ENCODE peak calls at places on chromosomes 1 and 21, in five cellular contexts. One of them, this sample, is unnamed.

GRCh38 chr1:91755176-91755575 is 130.8 kb downstream of the TGFBR3 start:
- DNase-seq in RWPE2: no peak
- DNase-seq in DND-41: no peak
- DNase-seq in tibial nerve: peak
- DNase-seq in fibroblast of lung: no peak
- DNase-seq in this sample: peak

GRCh38 chr1:52238474-52238873 is 96.6 kb downstream of the ZFYVE9 start:
- DNase-seq in RWPE2: no peak
- DNase-seq in DND-41: no peak
- DNase-seq in tibial nerve: no peak
- DNase-seq in fibroblast of lung: peak
- DNase-seq in this sample: peak

GRCh38 chr1:43779266-43779665 is 71.9 kb downstream of the ST3GAL3 start:
- DNase-seq in RWPE2: no peak
- DNase-seq in DND-41: no peak
- DNase-seq in tibial nerve: no peak
- DNase-seq in fibroblast of lung: no peak
- DNase-seq in this sample: no peak

GRCh38 chr1:90387825-90388224 is 329.3 kb downstream of the BARHL2 start:
- DNase-seq in RWPE2: no peak
- DNase-seq in DND-41: no peak
- DNase-seq in tibial nerve: peak
- DNase-seq in fibroblast of lung: no peak
- DNase-seq in this sample: no peak

GRCh38 chr1:213569816-213570150 is 418.0 kb upstream of the PROX1 start:
- DNase-seq in RWPE2: no peak
- DNase-seq in DND-41: no peak
- DNase-seq in tibial nerve: no peak
- DNase-seq in fibroblast of lung: no peak
- DNase-seq in this sample: no peak

GRCh38 chr1:214004014-214004413 is 16.2 kb downstream of the PROX1 start:
- DNase-seq in RWPE2: no peak
- DNase-seq in DND-41: no peak
- DNase-seq in tibial nerve: no peak
- DNase-seq in fibroblast of lung: no peak
- DNase-seq in this sample: no peak

GRCh38 chr1:169610110-169610509 is 19.8 kb downstream of the SELP start:
- DNase-seq in RWPE2: no peak
- DNase-seq in DND-41: no peak
- DNase-seq in tibial nerve: no peak
- DNase-seq in fibroblast of lung: no peak
- DNase-seq in this sample: peak

GRCh38 chr1:7679873-7680790 is 91.0 kb upstream of the VAMP3 start:
- DNase-seq in RWPE2: no peak
- DNase-seq in DND-41: no peak
- DNase-seq in tibial nerve: no peak
- DNase-seq in fibroblast of lung: peak
- DNase-seq in this sample: peak

GRCh38 chr1:22969224-22969829 is 3.3 kb downstream of the LACTBL1 start:
- DNase-seq in RWPE2: no peak
- DNase-seq in DND-41: no peak
- DNase-seq in tibial nerve: no peak
- DNase-seq in fibroblast of lung: peak
- DNase-seq in this sample: peak

GRCh38 chr21:42597487-42598158 is 55.8 kb upstream of the PDE9A start:
- DNase-seq in RWPE2: no peak
- DNase-seq in DND-41: no peak
- DNase-seq in tibial nerve: no peak
- DNase-seq in fibroblast of lung: no peak
- DNase-seq in this sample: no peak

GRCh38 chr1:207084701-207085180 is 3.9 kb upstream of the C4BPB start:
- DNase-seq in RWPE2: no peak
- DNase-seq in DND-41: peak
- DNase-seq in tibial nerve: peak
- DNase-seq in fibroblast of lung: peak
- DNase-seq in this sample: peak

GRCh38 chr1:12121212-12122000 is 45.4 kb upstream of the TNFRSF1B start:
- DNase-seq in RWPE2: no peak
- DNase-seq in DND-41: peak
- DNase-seq in tibial nerve: no peak
- DNase-seq in fibroblast of lung: peak
- DNase-seq in this sample: peak

GRCh38 chr21:38852278-38852677 is 46.5 kb downstream of the ETS2 start:
- DNase-seq in RWPE2: no peak
- DNase-seq in DND-41: no peak
- DNase-seq in tibial nerve: no peak
- DNase-seq in fibroblast of lung: peak
- DNase-seq in this sample: no peak

GRCh38 chr1:110084226-110085078 is 14.0 kb upstream of the ALX3 start:
- DNase-seq in RWPE2: no peak
- DNase-seq in DND-41: no peak
- DNase-seq in tibial nerve: peak
- DNase-seq in fibroblast of lung: peak
- DNase-seq in this sample: peak

GRCh38 chr1:86062458-86062857 is 94.1 kb downstream of the COL24A1 start:
- DNase-seq in RWPE2: no peak
- DNase-seq in DND-41: no peak
- DNase-seq in tibial nerve: no peak
- DNase-seq in fibroblast of lung: peak
- DNase-seq in this sample: no peak

GRCh38 chr1:187001198-187001904 is 172.6 kb downstream of the PLA2G4A start:
- DNase-seq in RWPE2: no peak
- DNase-seq in DND-41: no peak
- DNase-seq in tibial nerve: peak
- DNase-seq in fibroblast of lung: peak
- DNase-seq in this sample: peak

GRCh38 chr1:233406994-233407631 is 79.6 kb downstream of the MAP3K21 start:
- DNase-seq in RWPE2: no peak
- DNase-seq in DND-41: no peak
- DNase-seq in tibial nerve: no peak
- DNase-seq in fibroblast of lung: peak
- DNase-seq in this sample: no peak

GRCh38 chr1:44068442-44068861 is 37.2 kb upstream of the SLC6A9 start:
- DNase-seq in RWPE2: no peak
- DNase-seq in DND-41: no peak
- DNase-seq in tibial nerve: no peak
- DNase-seq in fibroblast of lung: no peak
- DNase-seq in this sample: no peak

GRCh38 chr1:17606826-17607440 is 67.4 kb downstream of the ARHGEF10L start:
- DNase-seq in RWPE2: no peak
- DNase-seq in DND-41: peak
- DNase-seq in tibial nerve: peak
- DNase-seq in fibroblast of lung: peak
- DNase-seq in this sample: peak

GRCh38 chr1:15207829-15208429 is 39.1 kb upstream of the FHAD1 start:
- DNase-seq in RWPE2: no peak
- DNase-seq in DND-41: no peak
- DNase-seq in tibial nerve: no peak
- DNase-seq in fibroblast of lung: no peak
- DNase-seq in this sample: no peak

GRCh38 chr1:24959623-24959975 is 29.5 kb upstream of the RUNX3 start:
- DNase-seq in RWPE2: peak
- DNase-seq in DND-41: no peak
- DNase-seq in tibial nerve: no peak
- DNase-seq in fibroblast of lung: no peak
- DNase-seq in this sample: no peak

GRCh38 chr1:87878873-87879272 is 550.2 kb downstream of the LMO4 start:
- DNase-seq in RWPE2: no peak
- DNase-seq in DND-41: no peak
- DNase-seq in tibial nerve: no peak
- DNase-seq in fibroblast of lung: no peak
- DNase-seq in this sample: no peak

GRCh38 chr1:35301674-35302392 is 33.3 kb downstream of the ZMYM4 start:
- DNase-seq in RWPE2: no peak
- DNase-seq in DND-41: no peak
- DNase-seq in tibial nerve: no peak
- DNase-seq in fibroblast of lung: no peak
- DNase-seq in this sample: no peak

GRCh38 chr1:229059671-229060079 is 211.2 kb upstream of the RAB4A start:
- DNase-seq in RWPE2: no peak
- DNase-seq in DND-41: no peak
- DNase-seq in tibial nerve: peak
- DNase-seq in fibroblast of lung: peak
- DNase-seq in this sample: peak

GRCh38 chr1:41241748-41242644 is at the start of gene SCMH1:
- DNase-seq in RWPE2: no peak
- DNase-seq in DND-41: peak
- DNase-seq in tibial nerve: peak
- DNase-seq in fibroblast of lung: peak
- DNase-seq in this sample: peak

GRCh38 chr1:234963180-234963903 is 165.3 kb downstream of the TOMM20 start:
- DNase-seq in RWPE2: no peak
- DNase-seq in DND-41: peak
- DNase-seq in tibial nerve: peak
- DNase-seq in fibroblast of lung: peak
- DNase-seq in this sample: peak

GRCh38 chr1:51833700-51834099 is 44.8 kb downstream of the NRDC start:
- DNase-seq in RWPE2: no peak
- DNase-seq in DND-41: no peak
- DNase-seq in tibial nerve: no peak
- DNase-seq in fibroblast of lung: no peak
- DNase-seq in this sample: no peak

GRCh38 chr1:151058682-151059341 is 610 bp downstream of the CDC42SE1 start:
- DNase-seq in RWPE2: peak
- DNase-seq in DND-41: peak
- DNase-seq in tibial nerve: no peak
- DNase-seq in fibroblast of lung: peak
- DNase-seq in this sample: peak

GRCh38 chr1:1629430-1630190 is 2.4 kb upstream of the MMP23B start:
- DNase-seq in RWPE2: peak
- DNase-seq in DND-41: peak
- DNase-seq in tibial nerve: no peak
- DNase-seq in fibroblast of lung: no peak
- DNase-seq in this sample: no peak

GRCh38 chr21:33313183-33313582 is 11.6 kb upstream of the IFNAR1 start:
- DNase-seq in RWPE2: no peak
- DNase-seq in DND-41: no peak
- DNase-seq in tibial nerve: no peak
- DNase-seq in fibroblast of lung: no peak
- DNase-seq in this sample: no peak

GRCh38 chr1:158019177-158019868 is 25.9 kb downstream of the KIRREL1 start:
- DNase-seq in RWPE2: peak
- DNase-seq in DND-41: no peak
- DNase-seq in tibial nerve: peak
- DNase-seq in fibroblast of lung: peak
- DNase-seq in this sample: peak

GRCh38 chr1:183918589-183918988 is 113.7 kb downstream of the RGL1 start:
- DNase-seq in RWPE2: no peak
- DNase-seq in DND-41: no peak
- DNase-seq in tibial nerve: no peak
- DNase-seq in fibroblast of lung: no peak
- DNase-seq in this sample: no peak

GRCh38 chr1:219952361-219952760 is 24.0 kb upstream of the SLC30A10 start:
- DNase-seq in RWPE2: no peak
- DNase-seq in DND-41: no peak
- DNase-seq in tibial nerve: no peak
- DNase-seq in fibroblast of lung: no peak
- DNase-seq in this sample: no peak

GRCh38 chr1:34441661-34442060 is 265.0 kb downstream of the C1orf94 start:
- DNase-seq in RWPE2: no peak
- DNase-seq in DND-41: no peak
- DNase-seq in tibial nerve: no peak
- DNase-seq in fibroblast of lung: peak
- DNase-seq in this sample: no peak

GRCh38 chr1:26349196-26349885 is 4.6 kb downstream of the CRYBG2 start:
- DNase-seq in RWPE2: peak
- DNase-seq in DND-41: no peak
- DNase-seq in tibial nerve: no peak
- DNase-seq in fibroblast of lung: peak
- DNase-seq in this sample: peak

GRCh38 chr1:232635778-232636356 is 5.9 kb upstream of the SIPA1L2 start:
- DNase-seq in RWPE2: no peak
- DNase-seq in DND-41: no peak
- DNase-seq in tibial nerve: no peak
- DNase-seq in fibroblast of lung: peak
- DNase-seq in this sample: peak

GRCh38 chr1:15728937-15729657 is 7.0 kb upstream of the SLC25A34 start:
- DNase-seq in RWPE2: peak
- DNase-seq in DND-41: no peak
- DNase-seq in tibial nerve: no peak
- DNase-seq in fibroblast of lung: no peak
- DNase-seq in this sample: no peak

DNA sequence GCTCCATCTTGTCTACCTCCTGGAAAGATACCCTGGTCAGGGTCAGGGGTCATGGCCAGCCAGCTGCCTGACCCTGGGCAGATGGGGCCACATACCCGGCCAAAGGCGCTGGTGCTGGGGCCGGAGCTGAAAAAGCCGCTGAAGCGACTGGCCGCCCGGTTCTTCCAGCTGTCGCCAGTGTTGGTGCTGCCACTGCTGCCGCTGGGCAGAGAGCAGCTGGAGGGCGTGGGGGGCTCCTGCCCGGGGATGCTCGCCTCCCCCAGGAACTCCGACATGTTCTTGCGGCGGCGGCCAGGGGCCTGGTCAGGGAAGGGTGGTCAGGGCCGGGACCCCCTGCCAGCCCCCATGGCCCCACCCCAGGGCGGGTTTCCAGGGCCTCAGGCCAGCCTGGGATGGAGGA is 7.2 kb upstream of the TNFRSF25 start:
- DNase-seq in RWPE2: no peak
- DNase-seq in DND-41: no peak
- DNase-seq in tibial nerve: no peak
- DNase-seq in fibroblast of lung: no peak
- DNase-seq in this sample: no peak
- TF ChIP-seq CTCF in RWPE2: no peak
- TF ChIP-seq CTCF in DND-41: no peak
- TF ChIP-seq CTCF in tibial nerve: no peak
- TF ChIP-seq CTCF in fibroblast of lung: no peak
- TF ChIP-seq CTCF in this sample: no peak

GRCh38 chr1:204198978-204199340 is 2.7 kb upstream of the KISS1 start:
- DNase-seq in RWPE2: no peak
- DNase-seq in DND-41: no peak
- DNase-seq in tibial nerve: no peak
- DNase-seq in fibroblast of lung: no peak
- DNase-seq in this sample: no peak
- H3K4me3 ChIP-seq in RWPE2: no peak
- H3K4me3 ChIP-seq in DND-41: no peak
- H3K4me3 ChIP-seq in tibial nerve: no peak
- H3K4me3 ChIP-seq in fibroblast of lung: no peak
- H3K4me3 ChIP-seq in this sample: no peak

GRCh38 chr1:203368624-203369451 is 17.9 kb upstream of the FMOD start:
- DNase-seq in RWPE2: no peak
- DNase-seq in DND-41: no peak
- DNase-seq in tibial nerve: peak
- DNase-seq in fibroblast of lung: peak
- DNase-seq in this sample: peak
- TF ChIP-seq CTCF in RWPE2: peak
- TF ChIP-seq CTCF in DND-41: no peak
- TF ChIP-seq CTCF in tibial nerve: peak
- TF ChIP-seq CTCF in fibroblast of lung: peak
- TF ChIP-seq CTCF in this sample: peak

GRCh38 chr1:27832762-27833161 is 2.2 kb downstream of the PPP1R8 start:
- DNase-seq in RWPE2: no peak
- DNase-seq in DND-41: no peak
- DNase-seq in tibial nerve: no peak
- DNase-seq in fibroblast of lung: peak
- DNase-seq in this sample: peak
- H3K4me3 ChIP-seq in RWPE2: no peak
- H3K4me3 ChIP-seq in DND-41: peak
- H3K4me3 ChIP-seq in tibial nerve: no peak
- H3K4me3 ChIP-seq in fibroblast of lung: no peak
- H3K4me3 ChIP-seq in this sample: peak

This sample was measured in fibroblast of pulmonary artery.